ENCODE peak calls at places on chromosomes 7 and 10, in eight cellular contexts. L, O, A, V, B, H, M and C are unnamed samples. For H3K4me1, the result is how much of the 10 kb centered on the place peaks cover.

GRCh38 chr7:150450491-150450992 is at the start of gene GIMAP8:
- DNase-seq in M (peak), H (no peak), V (peak), O (peak), B (peak), A (no peak), L (peak), C (peak)

GRCh38 chr7:122675011-122675410 is 23.9 kb downstream of the RNF133 start:
- DNase-seq in H (no peak), V (no peak), M (no peak), B (no peak), L (no peak), A (no peak), O (no peak), C (no peak)

GRCh38 chr7:55787796-55788195 is 74.8 kb downstream of the SEPTIN14 start:
- DNase-seq in L (no peak), V (no peak), H (no peak), B (no peak), M (no peak), A (no peak), O (no peak), C (no peak)

GRCh38 chr10:58322072-58322834 is 12.6 kb upstream of the UBE2D1 start:
- DNase-seq in V (no peak), M (no peak), L (no peak), B (no peak), A (no peak), H (no peak), O (no peak), C (no peak)

GRCh38 chr10:32650246-32650655 is 204.3 kb downstream of the CCDC7 start:
- DNase-seq in A (no peak), B (no peak), M (no peak), H (no peak), L (no peak), O (peak), V (peak), C (no peak)

GRCh38 chr7:139647085-139647484 is 123.6 kb downstream of the CLEC2L start:
- DNase-seq in V (no peak), B (no peak), M (no peak), A (no peak), O (no peak), L (no peak), H (no peak), C (no peak)

GRCh38 chr7:15864260-15864991 is 177.9 kb upstream of the MEOX2 start:
- DNase-seq in V (no peak), L (no peak), O (no peak), H (no peak), B (no peak), M (no peak), A (no peak), C (no peak)

GRCh38 chr10:66176772-66177171 is 749.1 kb upstream of the LRRTM3 start:
- DNase-seq in M (no peak), L (no peak), B (no peak), H (no peak), A (no peak), V (no peak), O (no peak), C (no peak)

GRCh38 chr7:150848561-150849115 is 3.7 kb upstream of the AOC1 start:
- DNase-seq in L (no peak), O (peak), V (no peak), M (no peak), B (peak), A (no peak), H (no peak), C (no peak)

GRCh38 chr10:113454341-113455061 is 98.4 kb upstream of the HABP2 start:
- DNase-seq in M (peak), A (no peak), H (peak), L (no peak), B (peak), V (no peak), O (peak), C (no peak)

GRCh38 chr10:52106895-52107294 is 207.2 kb upstream of the DKK1 start:
- DNase-seq in M (no peak), L (no peak), O (no peak), A (no peak), H (peak), B (no peak), V (no peak), C (no peak)

GRCh38 chr7:73526892-73527821 is 5.1 kb upstream of the BAZ1B start:
- DNase-seq in O (peak), A (no peak), M (no peak), L (no peak), H (no peak), B (no peak), V (no peak), C (no peak)

GRCh38 chr10:93993782-93994668 is at the start of gene PLCE1:
- DNase-seq in H (peak), V (no peak), B (peak), M (peak), L (no peak), A (no peak), O (peak), C (no peak)

GRCh38 chr10:100346351-100346764 is 675 bp upstream of the SCD start:
- DNase-seq in M (peak), H (peak), O (peak), L (peak), V (peak), A (no peak), B (peak), C (peak)

GRCh38 chr10:14658331-14659122 is 116.2 kb downstream of the FAM107B start:
- DNase-seq in H (no peak), L (no peak), B (no peak), M (no peak), V (no peak), A (no peak), O (no peak), C (no peak)

GRCh38 chr7:119964640-119965542 is 308.1 kb upstream of the KCND2 start:
- DNase-seq in O (no peak), B (no peak), H (no peak), L (no peak), M (no peak), V (no peak), A (no peak), C (no peak)

GRCh38 chr10:91632671-91633550 is at the start of gene PPP1R3C:
- DNase-seq in M (peak), L (no peak), H (peak), V (peak), O (peak), A (peak), B (peak), C (no peak)

GRCh38 chr7:36370046-36370445 is 19.6 kb upstream of the ANLN start:
- DNase-seq in V (no peak), L (no peak), M (no peak), H (no peak), B (no peak), O (no peak), A (no peak), C (no peak)

GRCh38 chr7:36440880-36441279 is 51.2 kb downstream of the ANLN start:
- DNase-seq in O (no peak), B (no peak), A (no peak), H (peak), M (no peak), L (no peak), V (peak), C (no peak)

GRCh38 chr10:80612261-80612660 is 74.6 kb downstream of the SH2D4B start:
- DNase-seq in H (peak), O (no peak), L (no peak), B (no peak), A (no peak), V (no peak), M (no peak), C (no peak)

GRCh38 chr10:54797636-54798395 is 3.2 kb downstream of the PCDH15 start:
- DNase-seq in O (no peak), H (no peak), L (no peak), M (no peak), B (no peak), V (no peak), A (no peak), C (no peak)

GRCh38 chr7:157411580-157411979 is 74.8 kb downstream of the DNAJB6 start:
- DNase-seq in H (no peak), L (peak), V (peak), B (no peak), A (no peak), O (peak), M (peak), C (peak)

GRCh38 chr7:47394751-47395252 is 187.1 kb downstream of the TNS3 start:
- DNase-seq in L (no peak), V (no peak), B (peak), M (no peak), O (no peak), A (no peak), H (no peak), C (no peak)

GRCh38 chr7:48046458-48046857 is 11.1 kb downstream of the C7orf57 start:
- DNase-seq in O (no peak), V (peak), M (no peak), B (no peak), H (no peak), A (no peak), L (no peak), C (no peak)

GRCh38 chr10:30432631-30433285 is 1.2 kb upstream of the MAP3K8 start:
- DNase-seq in A (no peak), B (peak), V (no peak), H (no peak), M (peak), O (no peak), L (no peak), C (no peak)

GRCh38 chr10:89392974-89393373 is 551 bp downstream of the IFIT1 start:
- DNase-seq in A (no peak), H (peak), B (peak), O (no peak), M (no peak), V (no peak), L (no peak), C (no peak)

GRCh38 chr7:84447636-84448293 is 253.2 kb upstream of the SEMA3A start:
- DNase-seq in A (no peak), L (no peak), V (no peak), B (no peak), H (no peak), O (no peak), M (no peak), C (no peak)

GRCh38 chr7:94276797-94277196 is 117.9 kb upstream of the COL1A2 start:
- DNase-seq in L (no peak), H (peak), M (no peak), A (no peak), V (no peak), B (no peak), O (peak), C (no peak)

GRCh38 chr7:81327873-81328272 is 409.0 kb upstream of the SEMA3C start:
- DNase-seq in L (no peak), A (no peak), H (no peak), O (no peak), M (no peak), V (no peak), B (no peak), C (no peak)

GRCh38 chr10:114767589-114768393 is 53.8 kb upstream of the FHIP2A start:
- DNase-seq in M (peak), L (no peak), V (no peak), H (peak), O (peak), B (no peak), A (no peak), C (no peak)

GRCh38 chr7:4883352-4884144 is at the start of gene RADIL:
- DNase-seq in L (peak), B (peak), O (peak), H (peak), A (peak), M (peak), V (peak), C (peak)

GRCh38 chr7:70355591-70356323 is 757.5 kb downstream of the AUTS2 start:
- DNase-seq in O (no peak), L (no peak), M (no peak), B (no peak), A (no peak), H (no peak), V (no peak), C (no peak)

GRCh38 chr10:132961864-132962622 is 19.7 kb upstream of the CFAP46 start:
- DNase-seq in B (peak), M (peak), H (peak), O (peak), V (peak), A (no peak), L (peak), C (peak)

GRCh38 chr7:35987016-35987415 is 166.0 kb upstream of the EEPD1 start:
- DNase-seq in L (no peak), V (no peak), H (no peak), M (no peak), B (no peak), A (no peak), O (no peak), C (no peak)

GRCh38 chr7:139692723-139693122 is 85.1 kb downstream of the HIPK2 start:
- DNase-seq in L (no peak), M (no peak), A (no peak), V (no peak), H (no peak), B (no peak), O (no peak), C (no peak)

GRCh38 chr7:11748884-11749283 is 83.1 kb downstream of the THSD7A start:
- DNase-seq in B (no peak), M (no peak), A (no peak), L (no peak), V (no peak), O (peak), H (no peak), C (no peak)

GRCh38 chr10:14327535-14327934 is 3.2 kb downstream of the FRMD4A start:
- DNase-seq in B (no peak), V (no peak), H (no peak), A (no peak), L (no peak), O (no peak), M (no peak), C (no peak)

GRCh38 chr10:44263771-44264170 is 121.1 kb downstream of the CXCL12 start:
- DNase-seq in O (no peak), A (no peak), M (no peak), L (no peak), B (no peak), V (no peak), H (no peak), C (no peak)

GRCh38 chr7:155785536-155785935 is 26.7 kb downstream of the SHH start:
- DNase-seq in A (no peak), L (no peak), V (no peak), H (no peak), B (peak), M (no peak), O (no peak), C (no peak)

GRCh38 chr7:131654249-131654558 is 97.8 kb upstream of the PODXL start:
- DNase-seq in L (no peak), O (no peak), B (no peak), A (no peak), M (no peak), H (no peak), V (no peak), C (no peak)

GRCh38 chr7:131652194-131652593 is 95.8 kb upstream of the PODXL start:
- DNase-seq in H (no peak), A (no peak), M (no peak), B (no peak), L (no peak), O (peak), V (no peak), C (no peak)

GRCh38 chr7:131653418-131654248 is 97.2 kb upstream of the PODXL start:
- DNase-seq in B (no peak), O (peak), A (no peak), L (no peak), M (no peak), H (no peak), V (no peak), C (no peak)

GRCh38 chr7:131654668-131655326 is 98.4 kb upstream of the PODXL start:
- DNase-seq in O (peak), V (peak), M (peak), H (peak), A (peak), L (peak), B (peak), C (peak)

DNA sequence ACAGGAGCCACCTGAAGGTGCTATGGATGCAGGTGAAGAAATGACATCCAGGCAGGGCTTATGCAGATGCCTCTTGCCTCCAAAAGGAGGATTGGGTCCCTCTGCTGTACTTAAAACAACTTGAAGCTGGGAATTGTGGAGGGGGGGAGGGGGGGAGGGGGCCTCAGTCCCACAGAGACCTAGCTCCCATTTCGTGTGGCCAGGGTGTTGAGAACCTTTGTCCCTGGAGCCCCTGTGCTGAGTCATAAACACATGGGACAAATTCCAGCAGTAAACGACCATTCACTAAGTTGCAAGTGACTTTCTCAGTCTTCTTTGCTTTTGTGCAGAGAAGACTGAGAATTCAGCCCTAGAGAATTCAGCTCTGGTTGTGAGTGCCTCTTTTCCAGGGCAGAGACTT is 96.5 kb upstream of the PODXL start:
- DNase-seq in A (no peak), V (no peak), L (no peak), H (no peak), O (peak), B (no peak), M (no peak), C (no peak)
- H3K27ac ChIP-seq in A (no peak), V (no peak), L (no peak), H (no peak), O (no peak), B (no peak), M (no peak), C (no peak)

DNA sequence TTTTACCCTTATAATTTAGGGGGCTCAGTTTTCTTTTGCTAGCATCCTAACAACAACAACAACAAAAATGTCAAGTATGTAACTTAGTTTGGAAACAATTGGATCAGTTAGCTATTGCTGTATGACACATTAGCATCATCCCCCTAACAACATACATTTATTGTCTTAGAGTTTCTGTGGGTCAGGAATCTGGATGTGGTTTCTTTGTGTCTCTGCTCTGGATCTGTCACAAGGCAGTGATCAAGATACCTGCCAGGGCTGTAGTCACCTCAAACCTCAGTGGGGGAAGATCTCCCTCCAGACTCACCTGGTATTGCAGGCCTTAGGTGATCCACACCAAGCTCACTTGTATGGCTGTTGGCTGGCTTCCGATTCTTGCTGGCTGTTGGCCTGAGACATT is 18.3 kb downstream of the CREB5 start:
- DNase-seq in H (no peak), O (no peak), L (no peak), V (no peak), M (no peak), B (no peak), A (no peak), C (no peak)
- H3K4me3 ChIP-seq in H (no peak), O (no peak), L (no peak), V (no peak), M (no peak), B (no peak), A (no peak), C (no peak)

DNA sequence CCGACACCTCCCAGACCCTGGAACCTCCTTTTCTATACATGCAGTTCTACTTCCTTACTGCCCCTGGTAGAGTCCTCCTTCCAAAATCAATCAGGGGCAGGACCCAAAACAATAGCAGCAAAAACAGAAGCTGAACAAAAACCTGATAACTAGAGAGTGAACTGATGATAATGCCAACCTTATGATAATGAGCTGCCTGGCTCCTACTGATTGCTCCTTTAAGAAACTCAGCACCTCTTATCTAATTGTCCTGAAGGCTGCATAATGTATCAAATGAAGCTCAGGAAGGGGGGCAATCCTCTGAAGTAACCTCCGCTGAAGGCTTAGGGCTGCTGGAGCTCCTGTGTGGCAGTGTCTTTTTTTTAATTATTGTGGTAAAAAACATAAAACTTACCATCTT is 257.0 kb downstream of the PHTF2 start:
- DNase-seq in B (no peak), M (no peak), V (no peak), A (no peak), L (no peak), H (no peak), O (peak), C (no peak)
- H3K4me1 ChIP-seq in B (under half), M (under half), V (under half), A (under half), L (under half), H (under half), O (under half), C (under half)

DNA sequence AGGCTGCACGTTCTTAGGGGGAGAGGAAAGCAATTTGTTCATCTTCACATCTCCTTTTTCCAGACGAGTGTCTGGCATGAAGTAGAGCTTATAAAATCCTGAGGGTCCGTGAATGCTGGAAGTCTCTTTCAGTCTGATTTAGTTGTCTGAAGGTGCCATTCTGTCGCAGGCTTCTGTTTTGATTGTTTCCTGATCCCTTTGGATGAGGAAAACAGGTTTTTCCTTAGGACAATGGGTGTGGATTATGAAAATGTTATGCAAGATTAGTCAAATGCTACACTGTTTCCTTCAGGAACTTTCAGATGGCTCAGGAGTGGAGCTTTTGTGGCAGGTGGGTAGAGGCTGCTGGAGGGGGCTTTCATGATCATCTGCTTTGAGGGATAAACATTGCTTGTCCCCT is at the start of gene ITPRID1:
- DNase-seq in A (no peak), O (no peak), B (no peak), H (no peak), V (no peak), M (no peak), L (no peak), C (no peak)
- H3K27ac ChIP-seq in A (no peak), O (no peak), B (no peak), H (no peak), V (no peak), M (no peak), L (no peak), C (no peak)

GRCh38 chr10:48671914-48672595 is 12.6 kb upstream of the WDFY4 start:
- DNase-seq in M (no peak), O (peak), V (no peak), L (no peak), B (no peak), H (no peak), A (no peak), C (no peak)

GRCh38 chr10:48672596-48673255 is 11.9 kb upstream of the WDFY4 start:
- DNase-seq in B (no peak), A (no peak), V (no peak), H (no peak), O (no peak), L (no peak), M (no peak), C (no peak)

GRCh38 chr10:48667960-48668541 is 16.6 kb upstream of the WDFY4 start:
- DNase-seq in V (no peak), H (no peak), L (no peak), B (no peak), A (no peak), M (no peak), O (no peak), C (no peak)

GRCh38 chr10:48670978-48671913 is 13.4 kb upstream of the WDFY4 start:
- DNase-seq in L (no peak), O (peak), V (no peak), H (no peak), B (no peak), M (no peak), A (no peak), C (no peak)
- H3K4me3 ChIP-seq in L (no peak), O (no peak), V (no peak), H (no peak), B (no peak), M (no peak), A (no peak), C (no peak)